ENCODE peak calls at places on chromosomes 12 and 14, in eight cellular contexts. One of them, this sample, is unnamed.

GRCh38 chr12:125329239-125330238 is 264.3 kb downstream of the AACS start:
- DNase-seq in cardiac muscle cell: no peak
- DNase-seq in Calu3: no peak
- DNase-seq in naive B cell: no peak
- DNase-seq in ureter: no peak
- DNase-seq in GM23248: no peak
- DNase-seq in SJSA1: no peak
- DNase-seq in BE2C: no peak
- DNase-seq in this sample: no peak

GRCh38 chr12:3005736-3006135 is 46.5 kb downstream of the TEAD4 start:
- DNase-seq in cardiac muscle cell: no peak
- DNase-seq in Calu3: no peak
- DNase-seq in naive B cell: no peak
- DNase-seq in ureter: no peak
- DNase-seq in GM23248: peak; percentile 5
- DNase-seq in SJSA1: no peak
- DNase-seq in BE2C: no peak
- DNase-seq in this sample: no peak

GRCh38 chr12:96400631-96401060 is 407 bp upstream of the CDK17 start:
- DNase-seq in cardiac muscle cell: peak; percentile 52
- DNase-seq in Calu3: no peak
- DNase-seq in naive B cell: no peak
- DNase-seq in ureter: no peak
- DNase-seq in GM23248: peak; percentile 59
- DNase-seq in SJSA1: peak; percentile 69
- DNase-seq in BE2C: no peak
- DNase-seq in this sample: no peak

GRCh38 chr12:7486512-7486911 is 17.1 kb downstream of the CD163 start:
- DNase-seq in cardiac muscle cell: no peak
- DNase-seq in Calu3: no peak
- DNase-seq in naive B cell: no peak
- DNase-seq in ureter: no peak
- DNase-seq in GM23248: no peak
- DNase-seq in SJSA1: no peak
- DNase-seq in BE2C: no peak
- DNase-seq in this sample: no peak

GRCh38 chr12:88895634-88896033 is 315.4 kb upstream of the KITLG start:
- DNase-seq in cardiac muscle cell: no peak
- DNase-seq in Calu3: no peak
- DNase-seq in naive B cell: no peak
- DNase-seq in ureter: no peak
- DNase-seq in GM23248: no peak
- DNase-seq in SJSA1: no peak
- DNase-seq in BE2C: no peak
- DNase-seq in this sample: no peak

GRCh38 chr12:72610854-72611358 is 338.7 kb downstream of the TRHDE start:
- DNase-seq in cardiac muscle cell: no peak
- DNase-seq in Calu3: no peak
- DNase-seq in naive B cell: no peak
- DNase-seq in ureter: no peak
- DNase-seq in GM23248: no peak
- DNase-seq in SJSA1: no peak
- DNase-seq in BE2C: no peak
- DNase-seq in this sample: no peak

GRCh38 chr14:92942136-92942535 is 19.2 kb downstream of the CHGA start:
- DNase-seq in cardiac muscle cell: no peak
- DNase-seq in Calu3: no peak
- DNase-seq in naive B cell: no peak
- DNase-seq in ureter: no peak
- DNase-seq in GM23248: no peak
- DNase-seq in SJSA1: no peak
- DNase-seq in BE2C: no peak
- DNase-seq in this sample: no peak

GRCh38 chr14:92551066-92551841 is 37.7 kb downstream of the RIN3 start:
- DNase-seq in cardiac muscle cell: no peak
- DNase-seq in Calu3: no peak
- DNase-seq in naive B cell: peak; percentile 60
- DNase-seq in ureter: no peak
- DNase-seq in GM23248: no peak
- DNase-seq in SJSA1: no peak
- DNase-seq in BE2C: no peak
- DNase-seq in this sample: no peak

GRCh38 chr12:59075968-59076367 is 155.7 kb upstream of the LRIG3 start:
- DNase-seq in cardiac muscle cell: no peak
- DNase-seq in Calu3: no peak
- DNase-seq in naive B cell: no peak
- DNase-seq in ureter: no peak
- DNase-seq in GM23248: peak; percentile 17
- DNase-seq in SJSA1: no peak
- DNase-seq in BE2C: no peak
- DNase-seq in this sample: no peak